ENCODE peak calls at places on chromosomes 16 and 17, in six cellular contexts. One of them, this sample, is unnamed.
A peak's percentile ranks its signal among the peaks of the same experiment; 100 is the strongest.

GRCh38 chr17:35695613-35696012 is 35.8 kb upstream of the RASL10B start:
- DNase-seq in progenitor cell of endocrine pancreas: no peak
- DNase-seq in neural crest cell: no peak
- DNase-seq in spleen: no peak
- DNase-seq in cardiac fibroblast: no peak
- DNase-seq in CD14-positive monocyte: no peak
- DNase-seq in this sample: no peak

GRCh38 chr17:69654981-69655581 is 240.6 kb downstream of the MAP2K6 start:
- DNase-seq in progenitor cell of endocrine pancreas: no peak
- DNase-seq in neural crest cell: no peak
- DNase-seq in spleen: no peak
- DNase-seq in cardiac fibroblast: peak; percentile 69
- DNase-seq in CD14-positive monocyte: no peak
- DNase-seq in this sample: peak; percentile 85

GRCh38 chr17:34519286-34519685 is 60.1 kb upstream of the TMEM132E start:
- DNase-seq in progenitor cell of endocrine pancreas: no peak
- DNase-seq in neural crest cell: peak; percentile 11
- DNase-seq in spleen: no peak
- DNase-seq in cardiac fibroblast: no peak
- DNase-seq in CD14-positive monocyte: no peak
- DNase-seq in this sample: no peak

GRCh38 chr16:84508502-84508901 is 4.0 kb upstream of the MEAK7 start:
- DNase-seq in progenitor cell of endocrine pancreas: no peak
- DNase-seq in neural crest cell: no peak
- DNase-seq in spleen: no peak
- DNase-seq in cardiac fibroblast: no peak
- DNase-seq in CD14-positive monocyte: peak; percentile 4
- DNase-seq in this sample: no peak

GRCh38 chr17:59521465-59522126 is 43.8 kb upstream of the DHX40 start:
- DNase-seq in progenitor cell of endocrine pancreas: peak; percentile 54
- DNase-seq in neural crest cell: peak; percentile 81
- DNase-seq in spleen: peak; percentile 79
- DNase-seq in cardiac fibroblast: peak; percentile 77
- DNase-seq in CD14-positive monocyte: peak; percentile 51
- DNase-seq in this sample: peak; percentile 43

GRCh38 chr16:24988137-24988535 is 27.0 kb downstream of the ARHGAP17 start:
- DNase-seq in progenitor cell of endocrine pancreas: no peak
- DNase-seq in neural crest cell: no peak
- DNase-seq in spleen: no peak
- DNase-seq in cardiac fibroblast: peak; percentile 41
- DNase-seq in CD14-positive monocyte: no peak
- DNase-seq in this sample: peak; percentile 17

GRCh38 chr16:88969361-88969831 is 7.6 kb downstream of the CBFA2T3 start:
- DNase-seq in progenitor cell of endocrine pancreas: no peak
- DNase-seq in neural crest cell: no peak
- DNase-seq in spleen: peak; percentile 77
- DNase-seq in cardiac fibroblast: no peak
- DNase-seq in CD14-positive monocyte: no peak
- DNase-seq in this sample: no peak

GRCh38 chr17:28745777-28746473 is 2.1 kb downstream of the TRAF4 start:
- DNase-seq in progenitor cell of endocrine pancreas: no peak
- DNase-seq in neural crest cell: no peak
- DNase-seq in spleen: peak; percentile 72
- DNase-seq in cardiac fibroblast: no peak
- DNase-seq in CD14-positive monocyte: no peak
- DNase-seq in this sample: peak; percentile 66

GRCh38 chr17:39231587-39232551 is 6.1 kb upstream of the STAC2 start:
- DNase-seq in progenitor cell of endocrine pancreas: peak; percentile 43
- DNase-seq in neural crest cell: peak; percentile 60
- DNase-seq in spleen: peak; percentile 87
- DNase-seq in cardiac fibroblast: peak; percentile 62
- DNase-seq in CD14-positive monocyte: no peak
- DNase-seq in this sample: peak; percentile 21

GRCh38 chr17:73156166-73156840 is 8.5 kb upstream of the SSTR2 start:
- DNase-seq in progenitor cell of endocrine pancreas: peak; percentile 50
- DNase-seq in neural crest cell: peak; percentile 65
- DNase-seq in spleen: peak; percentile 89
- DNase-seq in cardiac fibroblast: peak; percentile 74
- DNase-seq in CD14-positive monocyte: peak; percentile 60
- DNase-seq in this sample: peak; percentile 59

GRCh38 chr16:23339781-23340180 is 37.7 kb downstream of the SCNN1B start:
- DNase-seq in progenitor cell of endocrine pancreas: no peak
- DNase-seq in neural crest cell: no peak
- DNase-seq in spleen: no peak
- DNase-seq in cardiac fibroblast: no peak
- DNase-seq in CD14-positive monocyte: no peak
- DNase-seq in this sample: no peak

GRCh38 chr17:64240261-64240740 is 22.8 kb downstream of the TEX2 start:
- DNase-seq in progenitor cell of endocrine pancreas: no peak
- DNase-seq in neural crest cell: no peak
- DNase-seq in spleen: no peak
- DNase-seq in cardiac fibroblast: peak; percentile 25
- DNase-seq in CD14-positive monocyte: no peak
- DNase-seq in this sample: peak; percentile 9

GRCh38 chr16:46757339-46758050 is 9.4 kb upstream of the MYLK3 start:
- DNase-seq in progenitor cell of endocrine pancreas: no peak
- DNase-seq in neural crest cell: no peak
- DNase-seq in spleen: peak; percentile 69
- DNase-seq in cardiac fibroblast: peak; percentile 60
- DNase-seq in CD14-positive monocyte: no peak
- DNase-seq in this sample: no peak

GRCh38 chr16:86702824-86703588 is 124.7 kb downstream of the FOXL1 start:
- DNase-seq in progenitor cell of endocrine pancreas: no peak
- DNase-seq in neural crest cell: no peak
- DNase-seq in spleen: no peak
- DNase-seq in cardiac fibroblast: no peak
- DNase-seq in CD14-positive monocyte: no peak
- DNase-seq in this sample: no peak

GRCh38 chr17:79801156-79802038 is 4.5 kb upstream of the CBX8 start:
- DNase-seq in progenitor cell of endocrine pancreas: no peak
- DNase-seq in neural crest cell: no peak
- DNase-seq in spleen: no peak
- DNase-seq in cardiac fibroblast: no peak
- DNase-seq in CD14-positive monocyte: no peak
- DNase-seq in this sample: no peak

GRCh38 chr16:21116148-21116693 is 34.4 kb downstream of the DNAH3 start:
- DNase-seq in progenitor cell of endocrine pancreas: no peak
- DNase-seq in neural crest cell: no peak
- DNase-seq in spleen: no peak
- DNase-seq in cardiac fibroblast: peak; percentile 23
- DNase-seq in CD14-positive monocyte: peak; percentile 53
- DNase-seq in this sample: no peak

GRCh38 chr17:7379134-7379533 is 1.8 kb upstream of the TNK1 start:
- DNase-seq in progenitor cell of endocrine pancreas: no peak
- DNase-seq in neural crest cell: no peak
- DNase-seq in spleen: no peak
- DNase-seq in cardiac fibroblast: no peak
- DNase-seq in CD14-positive monocyte: no peak
- DNase-seq in this sample: no peak

GRCh38 chr17:6639014-6639650 is 1.4 kb downstream of the KIAA0753 start:
- DNase-seq in progenitor cell of endocrine pancreas: no peak
- DNase-seq in neural crest cell: no peak
- DNase-seq in spleen: peak; percentile 76
- DNase-seq in cardiac fibroblast: no peak
- DNase-seq in CD14-positive monocyte: no peak
- DNase-seq in this sample: no peak

GRCh38 chr17:50604470-50604869 is 30.2 kb upstream of the ABCC3 start:
- DNase-seq in progenitor cell of endocrine pancreas: no peak
- DNase-seq in neural crest cell: no peak
- DNase-seq in spleen: peak; percentile 82
- DNase-seq in cardiac fibroblast: peak; percentile 94
- DNase-seq in CD14-positive monocyte: no peak
- DNase-seq in this sample: no peak

GRCh38 chr17:8606415-8606814 is 24.1 kb downstream of the MYH10 start:
- DNase-seq in progenitor cell of endocrine pancreas: no peak
- DNase-seq in neural crest cell: no peak
- DNase-seq in spleen: no peak
- DNase-seq in cardiac fibroblast: peak; percentile 56
- DNase-seq in CD14-positive monocyte: no peak
- DNase-seq in this sample: no peak

GRCh38 chr17:78748048-78748729 is 33.9 kb downstream of the CYTH1 start:
- DNase-seq in progenitor cell of endocrine pancreas: no peak
- DNase-seq in neural crest cell: no peak
- DNase-seq in spleen: no peak
- DNase-seq in cardiac fibroblast: no peak
- DNase-seq in CD14-positive monocyte: no peak
- DNase-seq in this sample: no peak

GRCh38 chr16:90020260-90020837 is 1.1 kb upstream of the DBNDD1 start:
- DNase-seq in progenitor cell of endocrine pancreas: no peak
- DNase-seq in neural crest cell: no peak
- DNase-seq in spleen: no peak
- DNase-seq in cardiac fibroblast: no peak
- DNase-seq in CD14-positive monocyte: no peak
- DNase-seq in this sample: no peak

GRCh38 chr16:27335349-27336052 is 21.7 kb downstream of the IL4R start:
- DNase-seq in progenitor cell of endocrine pancreas: no peak
- DNase-seq in neural crest cell: no peak
- DNase-seq in spleen: no peak
- DNase-seq in cardiac fibroblast: peak; percentile 61
- DNase-seq in CD14-positive monocyte: no peak
- DNase-seq in this sample: peak; percentile 84

GRCh38 chr16:73140944-73141343 is 93.0 kb upstream of the ZFHX3 start:
- DNase-seq in progenitor cell of endocrine pancreas: no peak
- DNase-seq in neural crest cell: no peak
- DNase-seq in spleen: no peak
- DNase-seq in cardiac fibroblast: no peak
- DNase-seq in CD14-positive monocyte: no peak
- DNase-seq in this sample: no peak

GRCh38 chr16:35557731-35558130 is 2098.3 kb downstream of the TP53TG3F start:
- DNase-seq in progenitor cell of endocrine pancreas: no peak
- DNase-seq in neural crest cell: no peak
- DNase-seq in spleen: no peak
- DNase-seq in cardiac fibroblast: no peak
- DNase-seq in CD14-positive monocyte: no peak
- DNase-seq in this sample: no peak

GRCh38 chr16:67084345-67085028 is 25.3 kb upstream of the PHAF1 start:
- DNase-seq in progenitor cell of endocrine pancreas: no peak
- DNase-seq in neural crest cell: no peak
- DNase-seq in spleen: no peak
- DNase-seq in cardiac fibroblast: peak; percentile 49
- DNase-seq in CD14-positive monocyte: no peak
- DNase-seq in this sample: no peak
- TF ChIP-seq CTCF in progenitor cell of endocrine pancreas: no peak
- TF ChIP-seq CTCF in neural crest cell: no peak
- TF ChIP-seq CTCF in spleen: no peak
- TF ChIP-seq CTCF in cardiac fibroblast: no peak
- TF ChIP-seq CTCF in CD14-positive monocyte: no peak
- TF ChIP-seq CTCF in this sample: no peak

GRCh38 chr16:81198635-81199034 is 39.9 kb upstream of the BCO1 start:
- DNase-seq in progenitor cell of endocrine pancreas: no peak
- DNase-seq in neural crest cell: no peak
- DNase-seq in spleen: no peak
- DNase-seq in cardiac fibroblast: peak; percentile 37
- DNase-seq in CD14-positive monocyte: no peak
- DNase-seq in this sample: no peak
- TF ChIP-seq CTCF in progenitor cell of endocrine pancreas: no peak
- TF ChIP-seq CTCF in neural crest cell: no peak
- TF ChIP-seq CTCF in spleen: no peak
- TF ChIP-seq CTCF in cardiac fibroblast: peak; percentile 28
- TF ChIP-seq CTCF in CD14-positive monocyte: no peak
- TF ChIP-seq CTCF in this sample: peak; percentile 55

DNA sequence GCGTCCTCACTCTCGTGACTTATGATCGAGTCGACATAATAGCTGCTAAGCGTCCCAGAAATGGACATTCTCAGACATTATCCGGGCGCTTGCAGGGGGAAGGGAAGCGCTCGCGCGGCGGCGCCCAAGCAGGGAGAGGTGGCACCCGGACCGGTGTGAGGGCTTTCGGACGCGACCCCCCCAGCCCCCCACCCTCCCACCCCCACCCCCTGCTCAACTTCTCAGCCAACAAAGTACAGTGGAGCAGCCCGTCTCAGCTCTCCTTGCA is at the start of gene HOXB9:
- DNase-seq in progenitor cell of endocrine pancreas: no peak
- DNase-seq in neural crest cell: no peak
- DNase-seq in spleen: no peak
- DNase-seq in cardiac fibroblast: no peak
- DNase-seq in CD14-positive monocyte: no peak
- DNase-seq in this sample: no peak
- TF ChIP-seq CTCF in progenitor cell of endocrine pancreas: no peak
- TF ChIP-seq CTCF in neural crest cell: no peak
- TF ChIP-seq CTCF in spleen: no peak
- TF ChIP-seq CTCF in cardiac fibroblast: no peak
- TF ChIP-seq CTCF in CD14-positive monocyte: no peak
- TF ChIP-seq CTCF in this sample: no peak

GRCh38 chr16:3015865-3016521 is 2.0 kb downstream of the CLDN6 start:
- DNase-seq in progenitor cell of endocrine pancreas: no peak
- DNase-seq in neural crest cell: no peak
- DNase-seq in spleen: no peak
- DNase-seq in cardiac fibroblast: no peak
- DNase-seq in CD14-positive monocyte: no peak
- DNase-seq in this sample: no peak

GRCh38 chr16:3019594-3020246 is 448 bp upstream of the TNFRSF12A start:
- DNase-seq in progenitor cell of endocrine pancreas: no peak
- DNase-seq in neural crest cell: no peak
- DNase-seq in spleen: no peak
- DNase-seq in cardiac fibroblast: no peak
- DNase-seq in CD14-positive monocyte: no peak
- DNase-seq in this sample: no peak

GRCh38 chr16:3017262-3017805 is 649 bp downstream of the CLDN6 start:
- DNase-seq in progenitor cell of endocrine pancreas: no peak
- DNase-seq in neural crest cell: no peak
- DNase-seq in spleen: no peak
- DNase-seq in cardiac fibroblast: no peak
- DNase-seq in CD14-positive monocyte: no peak
- DNase-seq in this sample: no peak

GRCh38 chr16:3020247-3020603 is at the start of gene TNFRSF12A:
- DNase-seq in progenitor cell of endocrine pancreas: peak; percentile 59
- DNase-seq in neural crest cell: peak; percentile 59
- DNase-seq in spleen: peak; percentile 94
- DNase-seq in cardiac fibroblast: peak; percentile 79
- DNase-seq in CD14-positive monocyte: peak; percentile 68
- DNase-seq in this sample: peak; percentile 61

DNA sequence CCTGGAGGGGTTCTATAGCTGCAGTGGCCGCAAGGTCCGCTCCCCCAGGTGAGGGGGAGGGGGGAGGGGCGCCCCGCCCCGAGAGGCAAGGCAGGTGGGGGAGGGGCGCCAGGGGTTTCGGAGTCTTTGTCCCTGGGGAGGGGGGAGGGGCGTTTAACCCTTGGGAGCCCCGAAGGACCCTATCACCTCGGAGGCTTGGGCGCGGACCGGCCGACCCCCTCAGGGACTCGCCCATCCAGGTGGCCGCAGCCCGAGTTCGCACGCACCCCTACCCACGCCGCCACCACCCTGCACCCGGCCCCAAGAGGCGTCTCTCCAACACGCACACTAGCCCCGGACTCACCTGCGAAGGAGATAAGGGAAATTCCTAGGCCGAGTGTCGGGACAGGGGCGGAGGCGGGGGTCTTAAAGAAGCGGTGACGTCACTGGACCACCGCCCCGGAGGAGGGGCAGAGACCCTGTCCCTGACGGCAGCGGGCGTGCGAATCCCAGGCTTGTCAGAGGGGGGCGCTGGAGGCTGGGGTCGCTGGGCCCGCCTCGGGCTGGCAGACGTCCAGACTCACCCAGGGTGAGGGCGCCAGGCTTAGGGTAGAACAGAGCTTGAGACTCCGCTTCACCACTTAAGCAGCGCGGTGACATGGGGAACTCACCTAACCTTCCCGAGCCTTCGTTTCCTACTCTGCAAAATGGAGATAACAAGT is at the start of gene CLDN6:
- DNase-seq in progenitor cell of endocrine pancreas: peak; percentile 97
- DNase-seq in neural crest cell: peak; percentile 66
- DNase-seq in spleen: no peak
- DNase-seq in cardiac fibroblast: no peak
- DNase-seq in CD14-positive monocyte: no peak
- DNase-seq in this sample: no peak
- TF ChIP-seq CTCF in progenitor cell of endocrine pancreas: peak; percentile 82
- TF ChIP-seq CTCF in neural crest cell: peak; percentile 69
- TF ChIP-seq CTCF in spleen: peak; percentile 17
- TF ChIP-seq CTCF in cardiac fibroblast: peak; percentile 23
- TF ChIP-seq CTCF in CD14-positive monocyte: peak; percentile 44
- TF ChIP-seq CTCF in this sample: peak; percentile 61

This sample was measured in HFFc6.